ENCODE peak calls at places on chromosomes 1 and 21, in four cellular contexts. D is stimulated activated CD4-positive, alpha-beta T cell treated with anti-CD3 and anti-CD28 coated beads, Interleukin-15, amount 100 ng/mL, for 24 hours; E is SJSA1; J is NCI-H774. H is an unnamed sample.
A peak's percentile ranks its signal among the peaks of the same experiment; 100 is the strongest.

GRCh38 chr1:232579958-232580705 is 49.8 kb downstream of the SIPA1L2 start:
- DNase-seq in D (no peak), E (no peak), J (no peak), H (no peak)

GRCh38 chr1:200707116-200707515 is 31.6 kb upstream of the CAMSAP2 start:
- DNase-seq in D (no peak), E (no peak), J (no peak), H (no peak)

GRCh38 chr1:153245466-153245865 is 14.0 kb upstream of the LORICRIN start:
- DNase-seq in D (no peak), E (no peak), J (no peak), H (no peak)

GRCh38 chr1:21590116-21590905 is 78.8 kb downstream of the RAP1GAP start:
- DNase-seq in D (no peak), E (peak; percentile 92), J (no peak), H (no peak)

GRCh38 chr1:59062743-59063142 is 234.2 kb upstream of the FGGY start:
- DNase-seq in D (no peak), E (peak; percentile 21), J (no peak), H (no peak)

GRCh38 chr1:53559854-53560571 is 100.8 kb downstream of the DMRTB1 start:
- DNase-seq in D (no peak), E (no peak), J (no peak), H (no peak)

GRCh38 chr1:203202431-203203245 is 16.1 kb upstream of the CHI3L1 start:
- DNase-seq in D (no peak), E (no peak), J (no peak), H (no peak)

GRCh38 chr21:45994086-45994661 is 12.6 kb downstream of the COL6A1 start:
- DNase-seq in D (no peak), E (no peak), J (no peak), H (no peak)

GRCh38 chr1:44707959-44708831 is 22.8 kb downstream of the RNU5D-1 start:
- DNase-seq in D (peak; percentile 52), E (peak; percentile 62), J (peak; percentile 62), H (no peak)

GRCh38 chr1:187261637-187262036 is 432.9 kb downstream of the PLA2G4A start:
- DNase-seq in D (no peak), E (no peak), J (peak; percentile 47), H (no peak)

GRCh38 chr1:228403231-228403631 is 3.4 kb downstream of the TRIM11 start:
- DNase-seq in D (no peak), E (no peak), J (no peak), H (no peak)

GRCh38 chr1:186188736-186189135 is 186.3 kb downstream of the TPR start:
- DNase-seq in D (no peak), E (no peak), J (no peak), H (no peak)

GRCh38 chr1:227894831-227895451 is 52.8 kb downstream of the WNT9A start:
- DNase-seq in D (no peak), E (no peak), J (no peak), H (no peak)

GRCh38 chr21:18495553-18495952 is 92.0 kb upstream of the TMPRSS15 start:
- DNase-seq in D (no peak), E (no peak), J (no peak), H (no peak)

GRCh38 chr1:204246876-204247275 is 33.1 kb upstream of the GOLT1A start:
- DNase-seq in D (no peak), E (no peak), J (no peak), H (no peak)

GRCh38 chr1:168717906-168718891 is 10.8 kb downstream of the DPT start:
- DNase-seq in D (no peak), E (no peak), J (no peak), H (no peak)

GRCh38 chr1:150528196-150528595 is 12.6 kb downstream of the FALEC start:
- DNase-seq in D (no peak), E (no peak), J (no peak), H (no peak)

GRCh38 chr1:195733408-195733807 is 874.8 kb downstream of the KCNT2 start:
- DNase-seq in D (no peak), E (no peak), J (no peak), H (no peak)

GRCh38 chr1:80248886-80249285 is 1242.4 kb upstream of the ADGRL4 start:
- DNase-seq in D (no peak), E (no peak), J (no peak), H (no peak)

GRCh38 chr1:207219979-207220889 is 101.2 kb upstream of the CD55 start:
- DNase-seq in D (no peak), E (no peak), J (no peak), H (no peak)

GRCh38 chr1:47449702-47450552 is 12.1 kb downstream of the FOXD2 start:
- DNase-seq in D (no peak), E (no peak), J (no peak), H (no peak)

GRCh38 chr1:23837905-23838304 is 12.7 kb upstream of the HMGCL start:
- DNase-seq in D (peak; percentile 13), E (no peak), J (no peak), H (no peak)

GRCh38 chr1:153260980-153261792 is 1.7 kb downstream of the LORICRIN start:
- DNase-seq in D (peak; percentile 38), E (peak; percentile 11), J (no peak), H (no peak)

GRCh38 chr1:48526045-48526714 is 54.2 kb upstream of the SPATA6 start:
- DNase-seq in D (no peak), E (no peak), J (peak; percentile 86), H (no peak)

GRCh38 chr21:45846373-45847160 is 135.0 kb upstream of the COL6A1 start:
- DNase-seq in D (no peak), E (no peak), J (no peak), H (no peak)

H was measured in NCI-H510A.